ENCODE peak calls at places on chromosomes 7 and 10, in five cellular contexts. One of them, this sample, is unnamed.

GRCh38 chr7:80583901-80584300 is 54.5 kb upstream of the CD36 start:
- DNase-seq in NCI-H1436 treated with DMSO at 0.1 percent for 48 hours: no peak
- DNase-seq in stimulated activated naive CD4-positive, alpha-beta T cell: no peak
- DNase-seq in activated CD4-positive, alpha-beta memory T cell treated with anti-CD3 and anti-CD28 coated beads, Interleukin-2, amount 10 ng/mL, durations not matched to agents 7 days and 5 days: no peak
- DNase-seq in GM13976: no peak
- DNase-seq in this sample: no peak

GRCh38 chr7:139937685-139938084 is 108.6 kb downstream of the TBXAS1 start:
- DNase-seq in NCI-H1436 treated with DMSO at 0.1 percent for 48 hours: no peak
- DNase-seq in GM13976: no peak
- DNase-seq in activated CD4-positive, alpha-beta memory T cell treated with anti-CD3 and anti-CD28 coated beads, Interleukin-2, amount 10 ng/mL, durations not matched to agents 7 days and 5 days: no peak
- DNase-seq in stimulated activated naive CD4-positive, alpha-beta T cell: no peak
- DNase-seq in this sample: no peak

GRCh38 chr7:74013539-74014272 is 14.3 kb upstream of the ELN start:
- DNase-seq in activated CD4-positive, alpha-beta memory T cell treated with anti-CD3 and anti-CD28 coated beads, Interleukin-2, amount 10 ng/mL, durations not matched to agents 7 days and 5 days: no peak
- DNase-seq in GM13976: no peak
- DNase-seq in stimulated activated naive CD4-positive, alpha-beta T cell: no peak
- DNase-seq in NCI-H1436 treated with DMSO at 0.1 percent for 48 hours: no peak
- DNase-seq in this sample: no peak

GRCh38 chr10:33136781-33137180 is 178.8 kb upstream of the ITGB1 start:
- DNase-seq in NCI-H1436 treated with DMSO at 0.1 percent for 48 hours: no peak
- DNase-seq in GM13976: no peak
- DNase-seq in activated CD4-positive, alpha-beta memory T cell treated with anti-CD3 and anti-CD28 coated beads, Interleukin-2, amount 10 ng/mL, durations not matched to agents 7 days and 5 days: no peak
- DNase-seq in stimulated activated naive CD4-positive, alpha-beta T cell: no peak
- DNase-seq in this sample: no peak

GRCh38 chr10:12906051-12906541 is 95.4 kb downstream of the CCDC3 start:
- DNase-seq in NCI-H1436 treated with DMSO at 0.1 percent for 48 hours: no peak
- DNase-seq in stimulated activated naive CD4-positive, alpha-beta T cell: no peak
- DNase-seq in activated CD4-positive, alpha-beta memory T cell treated with anti-CD3 and anti-CD28 coated beads, Interleukin-2, amount 10 ng/mL, durations not matched to agents 7 days and 5 days: no peak
- DNase-seq in GM13976: no peak
- DNase-seq in this sample: no peak

GRCh38 chr7:142828101-142828500 is 26.8 kb upstream of the EPHB6 start:
- DNase-seq in activated CD4-positive, alpha-beta memory T cell treated with anti-CD3 and anti-CD28 coated beads, Interleukin-2, amount 10 ng/mL, durations not matched to agents 7 days and 5 days: no peak
- DNase-seq in GM13976: no peak
- DNase-seq in NCI-H1436 treated with DMSO at 0.1 percent for 48 hours: no peak
- DNase-seq in stimulated activated naive CD4-positive, alpha-beta T cell: no peak
- DNase-seq in this sample: no peak

GRCh38 chr10:95755511-95756004 is 405 bp upstream of the ENTPD1 start:
- DNase-seq in activated CD4-positive, alpha-beta memory T cell treated with anti-CD3 and anti-CD28 coated beads, Interleukin-2, amount 10 ng/mL, durations not matched to agents 7 days and 5 days: no peak
- DNase-seq in GM13976: peak
- DNase-seq in NCI-H1436 treated with DMSO at 0.1 percent for 48 hours: no peak
- DNase-seq in stimulated activated naive CD4-positive, alpha-beta T cell: no peak
- DNase-seq in this sample: peak

GRCh38 chr7:6234384-6234783 is 38.0 kb downstream of the CYTH3 start:
- DNase-seq in NCI-H1436 treated with DMSO at 0.1 percent for 48 hours: no peak
- DNase-seq in stimulated activated naive CD4-positive, alpha-beta T cell: no peak
- DNase-seq in activated CD4-positive, alpha-beta memory T cell treated with anti-CD3 and anti-CD28 coated beads, Interleukin-2, amount 10 ng/mL, durations not matched to agents 7 days and 5 days: no peak
- DNase-seq in GM13976: peak
- DNase-seq in this sample: no peak

GRCh38 chr7:106289848-106290247 is 5.1 kb upstream of the NAMPT start:
- DNase-seq in NCI-H1436 treated with DMSO at 0.1 percent for 48 hours: no peak
- DNase-seq in activated CD4-positive, alpha-beta memory T cell treated with anti-CD3 and anti-CD28 coated beads, Interleukin-2, amount 10 ng/mL, durations not matched to agents 7 days and 5 days: no peak
- DNase-seq in GM13976: no peak
- DNase-seq in stimulated activated naive CD4-positive, alpha-beta T cell: no peak
- DNase-seq in this sample: no peak

GRCh38 chr10:132705173-132705572 is 80.8 kb downstream of the NKX6-2 start:
- DNase-seq in stimulated activated naive CD4-positive, alpha-beta T cell: no peak
- DNase-seq in activated CD4-positive, alpha-beta memory T cell treated with anti-CD3 and anti-CD28 coated beads, Interleukin-2, amount 10 ng/mL, durations not matched to agents 7 days and 5 days: no peak
- DNase-seq in GM13976: no peak
- DNase-seq in NCI-H1436 treated with DMSO at 0.1 percent for 48 hours: no peak
- DNase-seq in this sample: peak

GRCh38 chr10:21849624-21850023 is 153.9 kb downstream of the DNAJC1 start:
- DNase-seq in GM13976: no peak
- DNase-seq in activated CD4-positive, alpha-beta memory T cell treated with anti-CD3 and anti-CD28 coated beads, Interleukin-2, amount 10 ng/mL, durations not matched to agents 7 days and 5 days: no peak
- DNase-seq in NCI-H1436 treated with DMSO at 0.1 percent for 48 hours: no peak
- DNase-seq in stimulated activated naive CD4-positive, alpha-beta T cell: no peak
- DNase-seq in this sample: no peak

GRCh38 chr7:92517626-92518025 is 10.7 kb downstream of the PEX1 start:
- DNase-seq in stimulated activated naive CD4-positive, alpha-beta T cell: no peak
- DNase-seq in NCI-H1436 treated with DMSO at 0.1 percent for 48 hours: no peak
- DNase-seq in activated CD4-positive, alpha-beta memory T cell treated with anti-CD3 and anti-CD28 coated beads, Interleukin-2, amount 10 ng/mL, durations not matched to agents 7 days and 5 days: no peak
- DNase-seq in GM13976: no peak
- DNase-seq in this sample: no peak

GRCh38 chr7:18202315-18203045 is 174.8 kb upstream of the PRPS1L1 start:
- DNase-seq in GM13976: no peak
- DNase-seq in activated CD4-positive, alpha-beta memory T cell treated with anti-CD3 and anti-CD28 coated beads, Interleukin-2, amount 10 ng/mL, durations not matched to agents 7 days and 5 days: no peak
- DNase-seq in stimulated activated naive CD4-positive, alpha-beta T cell: no peak
- DNase-seq in NCI-H1436 treated with DMSO at 0.1 percent for 48 hours: no peak
- DNase-seq in this sample: no peak

GRCh38 chr10:111035542-111035941 is 41.3 kb upstream of the ADRA2A start:
- DNase-seq in stimulated activated naive CD4-positive, alpha-beta T cell: no peak
- DNase-seq in activated CD4-positive, alpha-beta memory T cell treated with anti-CD3 and anti-CD28 coated beads, Interleukin-2, amount 10 ng/mL, durations not matched to agents 7 days and 5 days: no peak
- DNase-seq in GM13976: no peak
- DNase-seq in NCI-H1436 treated with DMSO at 0.1 percent for 48 hours: no peak
- DNase-seq in this sample: no peak

GRCh38 chr7:44184221-44184873 is 4.9 kb downstream of the GCK start:
- DNase-seq in activated CD4-positive, alpha-beta memory T cell treated with anti-CD3 and anti-CD28 coated beads, Interleukin-2, amount 10 ng/mL, durations not matched to agents 7 days and 5 days: no peak
- DNase-seq in NCI-H1436 treated with DMSO at 0.1 percent for 48 hours: no peak
- DNase-seq in stimulated activated naive CD4-positive, alpha-beta T cell: no peak
- DNase-seq in GM13976: no peak
- DNase-seq in this sample: no peak

GRCh38 chr10:103598654-103599115 is 105.2 kb downstream of the NEURL1 start:
- DNase-seq in NCI-H1436 treated with DMSO at 0.1 percent for 48 hours: no peak
- DNase-seq in stimulated activated naive CD4-positive, alpha-beta T cell: no peak
- DNase-seq in activated CD4-positive, alpha-beta memory T cell treated with anti-CD3 and anti-CD28 coated beads, Interleukin-2, amount 10 ng/mL, durations not matched to agents 7 days and 5 days: no peak
- DNase-seq in GM13976: peak
- DNase-seq in this sample: no peak

GRCh38 chr7:134351424-134351823 is 34.7 kb upstream of the SLC35B4 start:
- DNase-seq in GM13976: no peak
- DNase-seq in stimulated activated naive CD4-positive, alpha-beta T cell: no peak
- DNase-seq in NCI-H1436 treated with DMSO at 0.1 percent for 48 hours: no peak
- DNase-seq in activated CD4-positive, alpha-beta memory T cell treated with anti-CD3 and anti-CD28 coated beads, Interleukin-2, amount 10 ng/mL, durations not matched to agents 7 days and 5 days: no peak
- DNase-seq in this sample: no peak

GRCh38 chr7:157918326-157918725 is 581.5 kb downstream of the DNAJB6 start:
- DNase-seq in stimulated activated naive CD4-positive, alpha-beta T cell: no peak
- DNase-seq in activated CD4-positive, alpha-beta memory T cell treated with anti-CD3 and anti-CD28 coated beads, Interleukin-2, amount 10 ng/mL, durations not matched to agents 7 days and 5 days: no peak
- DNase-seq in GM13976: no peak
- DNase-seq in NCI-H1436 treated with DMSO at 0.1 percent for 48 hours: no peak
- DNase-seq in this sample: no peak

This sample was measured in sigmoid colon.